ENCODE peak calls at places on chromosomes 4 and X, in four cellular contexts. X is adrenal gland; K is HepG2; G is CD8-positive, alpha-beta T cell. I is an unnamed sample. For H3K4me1, the result is how much of the 10 kb centered on the place peaks cover.

GRCh38 chrX:123779908-123780396 is 47.1 kb upstream of the THOC2 start:
- DNase-seq in X (no peak), K (peak), G (no peak), I (no peak)

GRCh38 chr4:137384476-137384875 is 147.8 kb downstream of the PCDH18 start:
- DNase-seq in X (no peak), K (no peak), G (no peak), I (no peak)

GRCh38 chr4:41505161-41505653 is 32.8 kb upstream of the LIMCH1 start:
- DNase-seq in X (peak), K (no peak), G (no peak), I (peak)

GRCh38 chrX:37781808-37782207 is 1.9 kb downstream of the CYBB start:
- DNase-seq in X (no peak), K (no peak), G (no peak), I (no peak)

GRCh38 chr4:173529505-173530325 is at the start of gene HAND2:
- DNase-seq in X (no peak), K (no peak), G (no peak), I (peak)

GRCh38 chr4:43732829-43733426 is 715.7 kb downstream of the KCTD8 start:
- DNase-seq in X (no peak), K (peak), G (no peak), I (no peak)

GRCh38 chr4:98754736-98755135 is 96.3 kb upstream of the TSPAN5 start:
- DNase-seq in X (no peak), K (no peak), G (no peak), I (no peak)

GRCh38 chr4:2318885-2319284 is 57.0 kb upstream of the MXD4 start:
- DNase-seq in X (no peak), K (no peak), G (no peak), I (no peak)

GRCh38 chrX:37986893-37987292 is 19.5 kb upstream of the SYTL5 start:
- DNase-seq in X (no peak), K (peak), G (no peak), I (no peak)

GRCh38 chrX:130539721-130540321 is 138.0 kb downstream of the RBMX2 start:
- DNase-seq in X (peak), K (peak), G (peak), I (peak)

GRCh38 chr4:87965501-87965975 is 10.0 kb upstream of the SPP1 start:
- DNase-seq in X (no peak), K (no peak), G (no peak), I (no peak)

GRCh38 chr4:144594471-144594986 is 51.4 kb upstream of the HHIP start:
- DNase-seq in X (no peak), K (no peak), G (no peak), I (no peak)

GRCh38 chrX:154365997-154366665 is 8.3 kb downstream of the FLNA start:
- DNase-seq in X (no peak), K (no peak), G (no peak), I (no peak)

GRCh38 chrX:67725471-67725870 is 181.7 kb downstream of the AR start:
- DNase-seq in X (no peak), K (no peak), G (no peak), I (no peak)

GRCh38 chr4:2343476-2343875 is 75.0 kb downstream of the ZFYVE28 start:
- DNase-seq in X (no peak), K (no peak), G (no peak), I (no peak)

GRCh38 chr4:165700855-165701254 is 172.2 kb upstream of the TLL1 start:
- DNase-seq in X (no peak), K (peak), G (no peak), I (peak)

GRCh38 chrX:21658152-21658737 is at the start of gene KLHL34:
- DNase-seq in X (no peak), K (no peak), G (no peak), I (no peak)

GRCh38 chr4:179095585-179096228 is 1653.5 kb upstream of the AGA start:
- DNase-seq in X (peak), K (no peak), G (no peak), I (no peak)

GRCh38 chr4:105896461-105896939 is 1.2 kb downstream of the NPNT start:
- DNase-seq in X (no peak), K (no peak), G (no peak), I (no peak)

GRCh38 chr4:56307423-56307822 is 79.9 kb downstream of the AASDH start:
- DNase-seq in X (no peak), K (no peak), G (no peak), I (no peak)

GRCh38 chr4:15659768-15660394 is 4.7 kb upstream of the FBXL5 start:
- DNase-seq in X (peak), K (no peak), G (no peak), I (peak)

DNA sequence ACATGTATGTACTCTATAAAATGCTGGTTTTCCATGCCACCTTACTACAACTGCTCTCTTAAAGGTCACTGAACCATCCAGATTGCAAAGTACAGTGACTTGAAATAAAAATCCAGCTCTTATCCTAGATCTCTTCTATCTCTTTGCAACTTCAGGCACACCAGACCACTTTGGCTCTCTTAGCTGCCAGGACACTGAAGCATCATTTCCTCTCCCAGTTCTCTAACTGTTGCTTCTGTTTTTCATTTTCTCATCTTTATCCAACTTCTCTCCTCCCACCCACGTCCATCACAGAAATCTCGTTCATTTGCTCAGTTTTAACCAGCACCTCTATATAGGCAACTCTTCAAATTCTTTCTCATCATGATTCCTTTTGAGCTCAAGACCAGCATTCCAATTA is 74.3 kb downstream of the METTL14 start:
- DNase-seq in X (no peak), K (no peak), G (no peak), I (no peak)
- H3K4me3 ChIP-seq in X (no peak), K (no peak), G (no peak), I (no peak)

GRCh38 chr4:31538877-31539276 is 818.7 kb downstream of the PCDH7 start:
- DNase-seq in X (no peak), K (no peak), G (no peak), I (no peak)
- TF ChIP-seq CTCF in X (no peak), K (no peak), G (no peak), I (no peak)

DNA sequence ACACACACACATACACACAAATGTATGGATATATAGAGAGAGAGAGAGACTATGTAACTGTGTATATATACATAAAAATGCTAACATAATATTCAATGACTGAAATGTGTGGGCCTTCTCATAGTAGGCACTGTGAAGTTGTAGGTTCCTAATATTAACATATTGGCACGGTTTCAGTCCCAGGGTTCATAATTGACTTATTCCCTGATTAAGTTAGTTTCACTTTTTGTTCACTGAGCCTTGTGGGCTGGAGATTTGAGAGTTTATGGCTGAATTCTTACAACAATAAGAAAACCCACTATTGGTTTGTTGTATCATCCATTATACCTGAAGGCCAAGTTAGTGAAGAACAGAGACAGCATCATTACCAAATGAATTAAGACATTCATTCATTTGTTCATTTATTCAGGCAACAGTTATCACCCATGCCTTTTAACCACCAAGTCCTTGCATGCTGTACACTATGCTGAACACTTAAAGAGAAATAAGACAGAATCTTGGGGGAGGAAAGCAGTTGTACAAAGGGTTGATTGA is 68.6 kb downstream of the GAB1 start:
- DNase-seq in X (no peak), K (no peak), G (no peak), I (no peak)
- H3K4me1 ChIP-seq in X (under half), K (under half), G (under half), I (under half)

GRCh38 chr4:38782452-38783108 is at the start of gene TLR10:
- DNase-seq in X (peak), K (peak), G (peak), I (peak)
- H3K4me3 ChIP-seq in X (no peak), K (no peak), G (no peak), I (no peak)

GRCh38 chr4:176377705-176378302 is 58.0 kb downstream of the SPCS3 start:
- DNase-seq in X (no peak), K (no peak), G (no peak), I (no peak)

GRCh38 chr4:176380352-176381157 is 60.8 kb downstream of the SPCS3 start:
- DNase-seq in X (no peak), K (no peak), G (no peak), I (no peak)

DNA sequence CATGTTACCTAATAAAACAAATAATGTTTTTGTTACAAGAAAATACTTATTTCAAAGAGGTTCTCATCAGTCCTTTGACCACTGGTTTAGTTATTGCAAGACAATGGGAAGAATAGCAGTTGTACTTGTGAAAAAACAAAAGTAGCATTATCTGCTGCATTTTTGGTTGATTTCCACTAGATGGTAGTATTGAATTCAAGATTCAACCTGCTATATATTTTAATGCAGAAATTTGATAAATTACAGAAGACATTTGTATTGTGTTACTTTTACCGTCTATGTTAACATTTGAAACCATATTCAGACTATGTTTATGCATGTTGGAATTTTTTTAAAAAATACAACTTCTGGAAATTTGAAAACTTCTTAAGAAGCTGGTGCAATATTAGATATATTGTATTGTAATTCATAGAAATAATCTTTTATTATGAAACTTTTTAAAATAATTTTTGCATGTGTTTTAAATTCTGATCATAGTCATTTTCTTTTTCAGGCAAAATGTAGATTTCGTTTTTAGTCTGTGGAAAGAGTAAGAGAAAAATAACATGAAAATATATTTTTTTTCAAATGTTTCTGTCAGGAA is 56.4 kb downstream of the SPCS3 start:
- DNase-seq in X (no peak), K (no peak), G (no peak), I (no peak)
- TF ChIP-seq CTCF in X (peak), K (peak), G (peak), I (no peak)

DNA sequence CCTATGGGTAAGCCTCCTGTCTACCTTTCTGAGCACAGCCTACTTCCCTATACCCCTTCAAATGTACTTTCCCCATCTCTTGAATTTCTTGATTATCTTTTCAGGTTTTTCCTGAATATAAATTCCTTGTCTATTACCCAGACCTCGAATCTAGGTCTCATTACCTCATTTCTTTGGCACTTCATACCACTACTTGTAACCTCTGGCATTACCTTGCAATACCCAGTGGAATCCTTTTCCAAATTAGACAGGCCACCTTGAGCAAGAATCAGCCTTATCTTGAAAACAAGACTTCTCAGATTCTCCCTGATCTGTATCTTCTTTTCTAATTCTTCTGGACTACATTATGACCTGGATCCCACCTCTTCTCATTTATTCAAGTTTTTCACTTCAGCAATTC is 275.4 kb upstream of the HS3ST1 start:
- DNase-seq in X (no peak), K (no peak), G (no peak), I (no peak)
- H3K4me1 ChIP-seq in X (under half), K (under half), G (under half), I (under half)

GRCh38 chr4:182245541-182246245 is 2.5 kb downstream of the TENM3 start:
- DNase-seq in X (no peak), K (no peak), G (no peak), I (no peak)
- H3K4me3 ChIP-seq in X (no peak), K (no peak), G (no peak), I (no peak)

I was measured in body of pancreas.